ENCODE peak calls at places on chromosomes 3 and 15, in nine cellular contexts. I, C, Y, H, M, L, S, G and W are unnamed samples. For H3K4me1, the result is how much of the 10 kb centered on the place peaks cover.

GRCh38 chr3:123480428-123480827 is 31.5 kb upstream of the ADCY5 start:
- DNase-seq in I (no peak), C (no peak), Y (no peak), H (peak), M (no peak), L (no peak), S (no peak), G (no peak), W (no peak)

GRCh38 chr3:172717493-172718088 is 6.7 kb upstream of the NCEH1 start:
- DNase-seq in I (peak), C (no peak), Y (no peak), H (peak), M (no peak), L (no peak), S (no peak), G (no peak), W (no peak)

GRCh38 chr3:100075731-100076543 is 38.4 kb downstream of the FILIP1L start:
- DNase-seq in I (no peak), C (no peak), Y (no peak), H (no peak), M (no peak), L (no peak), S (no peak), G (no peak), W (no peak)

GRCh38 chr3:52187576-52187975 is 10.4 kb upstream of the ALAS1 start:
- DNase-seq in I (no peak), C (no peak), Y (no peak), H (no peak), M (no peak), L (no peak), S (no peak), G (no peak), W (no peak)

GRCh38 chr3:129608087-129608935 is 1.8 kb upstream of the PLXND1 start:
- DNase-seq in I (peak), C (no peak), Y (peak), H (peak), M (peak), L (peak), S (no peak), G (no peak), W (no peak)

GRCh38 chr15:23566070-23567050 is 886 bp downstream of the MKRN3 start:
- DNase-seq in I (peak), C (no peak), Y (no peak), H (no peak), M (peak), L (no peak), S (no peak), G (no peak), W (no peak)

GRCh38 chr3:182967218-182968204 is 12.8 kb downstream of the DCUN1D1 start:
- DNase-seq in I (no peak), C (no peak), Y (no peak), H (peak), M (no peak), L (no peak), S (no peak), G (no peak), W (no peak)

GRCh38 chr3:150149651-150150051 is 179.0 kb upstream of the PFN2 start:
- DNase-seq in I (no peak), C (no peak), Y (no peak), H (no peak), M (no peak), L (peak), S (no peak), G (no peak), W (no peak)

GRCh38 chr15:80068578-80068977 is 9.1 kb downstream of the ZFAND6 start:
- DNase-seq in I (no peak), C (no peak), Y (no peak), H (no peak), M (no peak), L (peak), S (no peak), G (no peak), W (no peak)

GRCh38 chr3:135012101-135012500 is 217.0 kb downstream of the EPHB1 start:
- DNase-seq in I (no peak), C (no peak), Y (no peak), H (no peak), M (no peak), L (no peak), S (no peak), G (no peak), W (no peak)
- H3K27ac ChIP-seq in I (no peak), C (no peak), Y (no peak), H (no peak), M (no peak), L (no peak), S (no peak), G (no peak), W (no peak)

GRCh38 chr3:38652934-38653333 is 3.4 kb upstream of the SCN5A start:
- DNase-seq in I (no peak), C (no peak), Y (no peak), H (no peak), M (no peak), L (no peak), S (no peak), G (no peak), W (no peak)

GRCh38 chr3:38657369-38657768 is 7.9 kb upstream of the SCN5A start:
- DNase-seq in I (no peak), C (no peak), Y (no peak), H (no peak), M (no peak), L (no peak), S (no peak), G (no peak), W (no peak)

GRCh38 chr3:38658886-38659285 is 9.4 kb upstream of the SCN5A start:
- DNase-seq in I (no peak), C (no peak), Y (no peak), H (no peak), M (peak), L (no peak), S (peak), G (no peak), W (no peak)

GRCh38 chr3:38653685-38654537 is 4.4 kb upstream of the SCN5A start:
- DNase-seq in I (no peak), C (no peak), Y (no peak), H (no peak), M (peak), L (no peak), S (peak), G (no peak), W (peak)

DNA sequence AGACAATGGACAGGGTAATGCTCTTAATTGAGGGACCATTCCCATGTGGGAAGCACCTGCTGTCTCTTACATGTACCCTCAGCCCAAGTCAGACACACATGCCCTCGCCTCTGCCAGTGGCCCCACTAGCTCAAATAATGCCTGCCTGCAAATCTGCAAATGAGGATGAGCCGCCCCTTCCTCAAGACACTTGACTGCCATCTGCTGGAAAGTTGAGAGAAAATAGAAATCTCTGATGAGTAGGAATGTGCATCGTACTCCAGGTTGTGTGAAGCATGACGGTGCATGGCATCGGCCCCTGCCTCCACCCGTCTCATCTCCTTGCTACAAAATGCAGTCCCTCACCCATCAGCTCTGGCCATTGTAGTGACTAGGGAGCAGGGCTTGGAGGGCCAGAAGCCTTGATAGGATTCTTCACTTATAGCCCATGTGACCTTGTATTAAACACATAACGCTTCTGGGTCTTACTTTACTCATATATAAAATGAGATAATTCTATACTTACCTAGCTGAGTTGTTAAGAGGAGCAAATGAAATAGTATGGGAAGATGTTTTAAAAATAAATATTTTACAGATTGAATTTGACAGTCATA is 6.3 kb upstream of the SCN5A start:
- DNase-seq in I (peak), C (no peak), Y (peak), H (peak), M (peak), L (peak), S (peak), G (no peak), W (no peak)
- H3K4me1 ChIP-seq in I (under half), C (under half), Y (under half), H (under half), M (under half), L (under half), S (under half), G (under half), W (under half)

DNA sequence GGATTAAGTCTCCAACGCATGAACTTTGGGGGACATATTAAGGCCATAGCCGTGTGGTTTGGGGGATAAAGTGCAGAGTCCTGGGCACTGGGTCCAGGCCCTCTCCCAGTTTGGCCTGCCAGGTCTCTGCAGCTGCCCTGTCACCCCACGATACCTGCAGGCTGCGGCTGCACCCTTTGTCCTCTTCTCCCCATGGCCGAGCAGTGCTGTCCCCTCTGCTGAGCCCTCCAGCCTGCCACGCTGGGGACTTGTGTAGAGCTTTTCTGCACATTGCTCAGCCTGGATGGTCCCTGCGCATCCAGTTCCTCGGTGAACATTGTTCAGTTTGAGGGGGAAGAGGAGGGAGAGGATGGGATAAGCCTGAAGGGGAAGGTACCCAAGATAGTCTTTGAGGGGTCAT is 167.2 kb downstream of the APBA2 start:
- DNase-seq in I (no peak), C (no peak), Y (no peak), H (no peak), M (no peak), L (no peak), S (no peak), G (no peak), W (no peak)
- TF ChIP-seq CTCF in I (no peak), C (no peak), Y (no peak), H (no peak), M (no peak), L (no peak), S (no peak), G (no peak), W (no peak)

DNA sequence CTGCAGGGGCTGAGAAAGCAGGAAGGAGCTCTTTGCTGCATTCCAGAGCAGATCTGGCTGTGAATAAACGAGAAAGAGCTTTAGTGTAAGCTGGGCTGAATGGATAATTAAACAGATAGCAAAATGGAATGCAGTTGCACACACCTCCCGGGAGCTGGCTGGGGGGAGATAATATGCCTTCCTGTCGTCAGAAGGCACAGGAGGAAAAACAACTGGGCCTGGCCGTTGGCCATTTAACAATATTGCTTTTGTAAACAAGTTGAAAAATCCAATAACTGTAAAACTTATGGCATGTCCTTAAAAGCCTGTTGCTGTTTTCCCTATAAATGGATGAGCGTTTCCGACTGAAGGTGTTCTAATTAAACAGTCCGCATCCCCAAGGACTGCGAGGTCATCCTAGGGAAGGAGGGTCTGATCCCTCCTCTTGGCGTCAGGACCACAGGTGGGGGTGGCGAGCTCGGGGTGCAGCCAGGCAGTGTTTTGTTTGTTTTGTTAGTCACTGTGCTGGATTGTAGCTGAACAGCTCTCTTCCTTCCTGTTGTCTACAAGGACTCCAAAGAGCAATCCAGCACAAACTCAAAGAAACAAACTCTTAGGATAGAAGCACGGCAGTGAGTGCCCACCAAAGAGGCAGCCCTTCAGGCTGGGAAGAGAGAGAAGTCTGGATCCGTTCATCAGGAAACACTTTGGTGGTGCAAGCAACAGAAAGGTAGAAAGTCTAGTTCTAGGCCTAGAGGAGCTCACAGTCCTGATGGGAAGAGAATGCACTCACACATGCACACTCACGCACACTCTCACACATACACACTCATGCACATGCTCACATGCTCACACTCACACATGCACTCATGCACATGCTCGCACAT is 133.4 kb upstream of the SMAD3 start:
- DNase-seq in I (peak), C (no peak), Y (peak), H (no peak), M (no peak), L (peak), S (peak), G (no peak), W (peak)
- H3K27ac ChIP-seq in I (peak), C (no peak), Y (no peak), H (no peak), M (peak), L (peak), S (no peak), G (no peak), W (no peak)

GRCh38 chr3:66468016-66468735 is 32.6 kb downstream of the LRIG1 start:
- DNase-seq in I (no peak), C (no peak), Y (no peak), H (no peak), M (no peak), L (peak), S (no peak), G (no peak), W (no peak)
- H3K4me1 ChIP-seq in I (under half), C (half or more), Y (half or more), H (half or more), M (under half), L (under half), S (under half), G (under half), W (half or more)

GRCh38 chr3:94336076-94336741 is 273.3 kb downstream of the NSUN3 start:
- DNase-seq in I (peak), C (no peak), Y (peak), H (peak), M (peak), L (peak), S (no peak), G (no peak), W (no peak)
- TF ChIP-seq CTCF in I (peak), C (peak), Y (peak), H (peak), M (peak), L (peak), S (no peak), G (no peak), W (peak)

DNA sequence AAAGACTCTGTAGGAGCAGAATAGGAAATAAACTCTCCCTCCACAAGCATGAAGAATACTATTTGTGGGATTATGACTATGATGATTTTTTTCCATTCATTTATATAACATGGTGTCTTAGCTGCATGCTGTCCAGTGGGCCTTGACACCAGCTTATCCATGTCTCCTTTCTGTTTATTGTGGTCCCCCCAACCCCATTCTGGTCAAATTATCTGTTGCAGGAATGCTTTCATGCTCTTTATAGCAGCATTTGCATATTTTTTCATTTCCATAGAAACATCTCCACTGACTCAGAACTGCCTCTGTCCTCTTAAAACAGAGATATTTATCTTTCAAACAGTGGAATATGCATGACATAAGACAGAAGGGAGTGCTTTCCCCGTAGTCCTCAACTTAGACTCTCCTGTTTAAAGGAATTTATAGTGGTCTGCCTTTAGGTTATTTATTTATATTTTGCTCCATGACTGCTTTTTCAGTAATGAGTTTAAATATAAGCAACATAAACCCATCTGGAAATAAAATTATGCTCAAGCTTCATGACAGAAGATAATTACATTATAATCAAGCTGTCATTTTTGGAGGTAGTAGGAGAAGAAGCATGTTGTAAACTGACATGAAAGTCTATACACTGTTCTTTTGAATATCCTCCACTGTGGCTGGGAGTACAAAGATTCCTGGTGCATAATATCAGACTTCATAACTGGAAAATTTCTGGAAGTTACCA is 179.5 kb upstream of the CD96 start:
- DNase-seq in I (no peak), C (no peak), Y (no peak), H (no peak), M (no peak), L (no peak), S (no peak), G (no peak), W (no peak)
- H3K27ac ChIP-seq in I (no peak), C (no peak), Y (no peak), H (no peak), M (no peak), L (no peak), S (no peak), G (no peak), W (no peak)

DNA sequence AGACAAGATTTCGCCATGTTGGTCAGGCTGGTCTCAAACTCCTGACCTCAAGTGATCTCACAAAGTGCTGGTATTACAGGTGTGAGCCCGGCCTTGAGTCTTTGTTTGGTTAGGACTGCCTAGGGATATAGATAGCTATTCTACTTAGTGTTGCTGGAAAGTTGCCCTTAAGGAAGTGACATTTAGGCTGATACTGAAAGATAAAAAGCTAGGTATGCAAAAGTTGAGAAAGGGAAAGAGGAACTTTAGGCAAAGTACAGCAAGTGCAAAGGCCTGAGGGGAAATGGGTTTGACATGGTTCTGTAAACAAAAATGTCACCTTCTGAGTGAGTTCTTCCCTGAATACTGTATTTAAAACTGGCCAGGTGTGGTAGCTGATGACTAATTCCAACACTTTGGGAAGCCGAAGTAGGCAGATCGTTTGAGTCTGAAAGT is 111.5 kb downstream of the ZNF609 start:
- DNase-seq in I (no peak), C (no peak), Y (no peak), H (peak), M (no peak), L (no peak), S (no peak), G (no peak), W (no peak)
- H3K4me1 ChIP-seq in I (under half), C (under half), Y (under half), H (under half), M (under half), L (under half), S (under half), G (under half), W (under half)

GRCh38 chr15:45167631-45168205 is 20.0 kb downstream of the SHF start:
- DNase-seq in I (no peak), C (no peak), Y (no peak), H (no peak), M (no peak), L (no peak), S (no peak), G (no peak), W (no peak)
- TF ChIP-seq CTCF in I (no peak), C (no peak), Y (no peak), H (peak), M (no peak), L (no peak), S (no peak), G (no peak), W (no peak)